ENCODE peak calls at places on chromosomes 6 and 20, in seven cellular contexts. D is EL, X is dermis microvascular lymphatic vessel endothelial cell, A is Kasumi-1, U is NCI-H1436 treated with DMSO at 0.1 percent for 48 hours, W is DMS 273 treated with DMSO at 0.1 percent for 48 hours, N is left colon. J is an unnamed sample.

GRCh38 chr6:166779381-166779780 is 152.3 kb upstream of the RPS6KA2 start:
- DNase-seq in U (no peak), A (peak; percentile 33), N (no peak), X (no peak), W (no peak), D (no peak), J (no peak)

GRCh38 chr20:41398408-41398807 is 31.8 kb upstream of the EMILIN3 start:
- DNase-seq in W (no peak), X (no peak), A (no peak), N (peak; percentile 21), U (no peak), D (no peak), J (no peak)

GRCh38 chr6:41712651-41713103 is 22.7 kb downstream of the TFEB start:
- DNase-seq in U (no peak), W (no peak), A (no peak), D (no peak), N (no peak), X (no peak), J (peak; percentile 90)

GRCh38 chr6:30741789-30742315 is 635 bp downstream of the FLOT1 start:
- DNase-seq in W (no peak), N (no peak), A (no peak), U (no peak), X (peak; percentile 84), D (peak; percentile 33), J (no peak)

GRCh38 chr6:129754750-129755149 is 44.8 kb upstream of the ARHGAP18 start:
- DNase-seq in X (no peak), W (no peak), D (no peak), A (no peak), N (no peak), U (no peak), J (no peak)

GRCh38 chr20:23114018-23114417 is 27.9 kb upstream of the CD93 start:
- DNase-seq in W (no peak), U (no peak), X (peak; percentile 29), N (no peak), D (no peak), A (peak; percentile 71), J (no peak)

GRCh38 chr6:88301888-88302768 is 136.0 kb upstream of the CNR1 start:
- DNase-seq in U (no peak), W (no peak), X (no peak), A (no peak), D (no peak), N (no peak), J (peak; percentile 78)

GRCh38 chr6:155349129-155349528 is 34.8 kb upstream of the TFB1M start:
- DNase-seq in W (no peak), U (no peak), X (no peak), A (no peak), D (peak; percentile 31), N (no peak), J (no peak)

GRCh38 chr6:27213544-27214125 is 33.9 kb upstream of the PRSS16 start:
- DNase-seq in D (peak; percentile 65), N (no peak), A (no peak), W (peak; percentile 45), U (no peak), X (peak; percentile 7), J (peak; percentile 68)

GRCh38 chr20:3563548-3564177 is 92.8 kb downstream of the ATRN start:
- DNase-seq in X (peak; percentile 58), A (peak; percentile 79), N (no peak), U (no peak), W (no peak), D (peak; percentile 50), J (peak; percentile 52)

GRCh38 chr6:39904946-39905639 is 29.2 kb downstream of the MOCS1 start:
- DNase-seq in D (no peak), U (no peak), A (no peak), X (no peak), N (no peak), W (no peak), J (no peak)

GRCh38 chr6:31629014-31629413 is 8.5 kb downstream of the PRRC2A start:
- DNase-seq in W (no peak), N (no peak), A (no peak), D (no peak), U (no peak), X (no peak), J (no peak)

GRCh38 chr6:28980797-28981390 is 24.2 kb downstream of the ZNF311 start:
- DNase-seq in N (peak; percentile 56), D (peak; percentile 86), X (peak; percentile 92), W (peak; percentile 85), A (peak; percentile 92), U (no peak), J (peak; percentile 86)

GRCh38 chr6:133590814-133591213 is 298.1 kb upstream of the TCF21 start:
- DNase-seq in N (no peak), D (peak; percentile 18), X (no peak), U (no peak), W (no peak), A (peak; percentile 52), J (peak; percentile 94)

GRCh38 chr6:109327502-109327901 is 54.8 kb downstream of the CD164 start:
- DNase-seq in A (no peak), U (no peak), N (no peak), X (no peak), D (no peak), W (no peak), J (no peak)

GRCh38 chr20:11436113-11436890 is 481.4 kb upstream of the BTBD3 start:
- DNase-seq in A (peak; percentile 48), U (no peak), N (no peak), X (no peak), W (no peak), D (no peak), J (no peak)

GRCh38 chr20:47286681-47287080 is 69.8 kb downstream of the ZMYND8 start:
- DNase-seq in U (no peak), N (no peak), W (no peak), X (no peak), D (no peak), A (no peak), J (no peak)

GRCh38 chr6:96631248-96631647 is 68.3 kb downstream of the FHL5 start:
- DNase-seq in D (no peak), W (no peak), U (no peak), N (no peak), A (no peak), X (no peak), J (no peak)

GRCh38 chr6:136921521-136921935 is 573 bp upstream of the SLC35D3 start:
- DNase-seq in X (no peak), N (peak; percentile 24), A (no peak), U (no peak), W (no peak), D (peak; percentile 30), J (no peak)

GRCh38 chr6:2353412-2354137 is 108.2 kb upstream of the GMDS start:
- DNase-seq in W (peak; percentile 13), N (peak; percentile 74), A (peak; percentile 82), X (peak; percentile 85), U (peak; percentile 11), D (peak; percentile 73), J (peak; percentile 82)

GRCh38 chr6:149306967-149307366 is 10.5 kb upstream of the TAB2 start:
- DNase-seq in U (no peak), W (no peak), N (no peak), D (peak; percentile 72), A (no peak), X (no peak), J (peak; percentile 52)

GRCh38 chr6:167664678-167665445 is 161.8 kb upstream of the AFDN start:
- DNase-seq in W (no peak), U (no peak), X (no peak), A (no peak), N (no peak), D (no peak), J (no peak)

GRCh38 chr6:105482227-105482839 is 79.5 kb upstream of the PREP start:
- DNase-seq in N (peak; percentile 48), W (peak; percentile 1), U (no peak), A (no peak), X (peak; percentile 77), D (peak; percentile 65), J (no peak)

GRCh38 chr20:14643146-14643545 is 305.7 kb upstream of the FLRT3 start:
- DNase-seq in X (no peak), A (no peak), D (no peak), N (no peak), U (no peak), W (no peak), J (no peak)

J was measured in MCF 10A.